ENCODE peak calls at places on chromosomes 3 and 15, in ten cellular contexts. D is heart left ventricle; H is NCI-H446; E is non-pigmented ciliary epithelial cell; W is stimulated activated CD4-positive, alpha-beta T cell treated with anti-CD3 and anti-CD28 coated beads, TNF-alpha, amount 100 ng/mL, for 24 hours; K is adipocyte; I is mesenteric fat pad; U is head of caudate nucleus; C is CD4-positive, alpha-beta T cell; Y is T-helper 17 cell. A is an unnamed sample.

GRCh38 chr3:9696480-9697220 is 7.0 kb upstream of the CPNE9 start:
- DNase-seq in K (no peak), C (no peak), W (no peak), E (no peak), D (no peak), Y (no peak), U (no peak), H (no peak), I (no peak), A (no peak)

GRCh38 chr3:45907769-45908705 is 21.7 kb downstream of the CCR9 start:
- DNase-seq in C (no peak), E (peak), Y (no peak), K (peak), I (peak), U (no peak), H (no peak), W (no peak), D (no peak), A (no peak)

GRCh38 chr15:68646751-68647150 is 68.0 kb downstream of the CORO2B start:
- DNase-seq in D (no peak), I (peak), E (no peak), H (no peak), C (no peak), K (no peak), U (peak), W (no peak), Y (no peak), A (peak)

GRCh38 chr3:111729087-111729846 is 129.8 kb upstream of the PHLDB2 start:
- DNase-seq in H (no peak), E (no peak), C (no peak), U (no peak), I (no peak), W (no peak), K (peak), Y (no peak), D (peak), A (no peak)

GRCh38 chr15:65824941-65825544 is 33.0 kb upstream of the DENND4A start:
- DNase-seq in Y (no peak), I (no peak), K (peak), H (no peak), W (no peak), U (no peak), D (no peak), C (no peak), E (no peak), A (no peak)

GRCh38 chr15:71002321-71002720 is 109.7 kb downstream of the LRRC49 start:
- DNase-seq in U (no peak), E (no peak), Y (no peak), W (no peak), D (no peak), K (peak), H (no peak), I (no peak), C (no peak), A (no peak)

GRCh38 chr3:125107861-125108567 is 52.2 kb upstream of the HEG1 start:
- DNase-seq in K (peak), I (no peak), E (no peak), Y (no peak), U (no peak), D (no peak), W (no peak), C (no peak), H (no peak), A (no peak)

GRCh38 chr3:10291139-10291500 is 1.6 kb downstream of the GHRL start:
- DNase-seq in W (no peak), D (no peak), H (no peak), U (no peak), I (no peak), C (no peak), E (no peak), K (no peak), Y (no peak), A (no peak)

GRCh38 chr3:9291991-9292390 is 42.5 kb upstream of the SRGAP3 start:
- DNase-seq in Y (no peak), E (no peak), K (no peak), H (no peak), C (no peak), D (no peak), W (no peak), U (no peak), I (no peak), A (no peak)

GRCh38 chr3:49092948-49093852 is 671 bp downstream of the QRICH1 start:
- DNase-seq in K (peak), I (no peak), C (peak), E (peak), Y (peak), W (peak), D (peak), H (peak), U (peak), A (peak)

GRCh38 chr3:128143496-128143895 is 9.8 kb upstream of the EEFSEC start:
- DNase-seq in W (no peak), C (no peak), H (no peak), K (no peak), D (no peak), I (no peak), U (no peak), E (no peak), Y (no peak), A (no peak)

GRCh38 chr3:132378-132777 is 64.2 kb upstream of the CHL1 start:
- DNase-seq in C (no peak), I (no peak), Y (no peak), W (no peak), H (no peak), D (no peak), U (no peak), K (no peak), E (no peak), A (no peak)

GRCh38 chr3:197305854-197306253 is 7.4 kb upstream of the DLG1 start:
- DNase-seq in D (no peak), C (no peak), H (no peak), W (no peak), E (peak), I (no peak), Y (no peak), U (no peak), K (peak), A (no peak)

GRCh38 chr15:70159397-70160009 is 61.8 kb upstream of the TLE3 start:
- DNase-seq in D (no peak), U (no peak), K (no peak), Y (no peak), E (no peak), H (no peak), I (peak), W (no peak), C (no peak), A (peak)

GRCh38 chr3:61663728-61664492 is 102.5 kb downstream of the PTPRG start:
- DNase-seq in C (no peak), H (no peak), I (no peak), E (peak), K (peak), D (no peak), W (no peak), Y (no peak), U (no peak), A (no peak)

GRCh38 chr3:195068045-195068444 is 202.9 kb downstream of the XXYLT1 start:
- DNase-seq in I (no peak), W (no peak), D (no peak), K (no peak), E (no peak), Y (no peak), C (no peak), H (no peak), U (no peak), A (no peak)

GRCh38 chr3:58723197-58723596 is 56.6 kb upstream of the FAM3D start:
- DNase-seq in K (peak), I (no peak), C (no peak), H (no peak), D (no peak), E (no peak), U (no peak), Y (no peak), W (no peak), A (no peak)

GRCh38 chr3:10198761-10199688 is 34.3 kb downstream of the IRAK2 start:
- DNase-seq in E (peak), Y (peak), H (no peak), U (no peak), I (no peak), C (peak), D (no peak), W (peak), K (peak), A (no peak)